ENCODE peak calls at places on chromosomes 5 and 9, in five cellular contexts. U is kidney tubule cell; Z is HuH-7.5; Y is CD8-positive, alpha-beta memory T cell; R is activated CD4-positive, alpha-beta T cell treated with anti-CD3 and anti-CD28 coated beads for 24 hours. W is an unnamed sample.

GRCh38 chr9:107948601-107949000 is 459.0 kb upstream of the KLF4 start:
- DNase-seq in U (peak; percentile 53), Z (no peak), Y (no peak), R (no peak), W (no peak)

GRCh38 chr9:98195671-98196070 is 3.2 kb upstream of the CORO2A start:
- DNase-seq in U (no peak), Z (no peak), Y (no peak), R (no peak), W (no peak)

GRCh38 chr9:90870646-90871326 is 69.2 kb downstream of the SYK start:
- DNase-seq in U (peak; percentile 50), Z (peak; percentile 20), Y (no peak), R (peak; percentile 17), W (no peak)

GRCh38 chr5:62608529-62609511 is 30.2 kb downstream of the LRRC70 start:
- DNase-seq in U (no peak), Z (no peak), Y (no peak), R (no peak), W (no peak)

GRCh38 chr9:120040896-120041295 is 539.1 kb downstream of the CDK5RAP2 start:
- DNase-seq in U (no peak), Z (no peak), Y (no peak), R (no peak), W (no peak)

GRCh38 chr5:112492291-112492690 is 73.2 kb upstream of the EPB41L4A start:
- DNase-seq in U (peak; percentile 63), Z (peak; percentile 38), Y (no peak), R (no peak), W (peak; percentile 53)

GRCh38 chr5:124748687-124749594 is 2.5 kb upstream of the ZNF608 start:
- DNase-seq in U (peak; percentile 98), Z (peak; percentile 59), Y (no peak), R (no peak), W (peak; percentile 68)

GRCh38 chr5:15601853-15602252 is 101.9 kb downstream of the FBXL7 start:
- DNase-seq in U (no peak), Z (no peak), Y (no peak), R (no peak), W (no peak)

GRCh38 chr9:98085058-98085457 is 28.5 kb downstream of the NANS start:
- DNase-seq in U (no peak), Z (no peak), Y (no peak), R (no peak), W (no peak)

GRCh38 chr5:168020522-168021294 is 270.7 kb upstream of the WWC1 start:
- DNase-seq in U (peak; percentile 15), Z (no peak), Y (no peak), R (no peak), W (no peak)

W was measured in lower lobe of right lung.